ENCODE peak calls at places on chromosome 6, in four cellular contexts. N is HS-5; R is WERI-Rb-1; J is CD8-positive, alpha-beta T cell. I is an unnamed sample.

GRCh38 chr6:157218371-157219198 is 104.7 kb downstream of the TMEM242 start:
- DNase-seq in N (no peak), R (no peak), J (no peak), I (no peak)

GRCh38 chr6:20746024-20746423 is 211.8 kb downstream of the CDKAL1 start:
- DNase-seq in N (no peak), J (no peak), R (no peak), I (no peak)

GRCh38 chr6:170448317-170448716 is 104.8 kb downstream of the PSMB1 start:
- DNase-seq in N (no peak), J (no peak), R (no peak), I (no peak)

GRCh38 chr6:148317051-148317450 is 25.6 kb upstream of the SASH1 start:
- DNase-seq in J (no peak), N (no peak), R (no peak), I (no peak)

GRCh38 chr6:121651420-121651819 is 216.0 kb downstream of the GJA1 start:
- DNase-seq in N (no peak), R (no peak), J (no peak), I (no peak)

GRCh38 chr6:139198529-139199303 is 63.8 kb downstream of the HECA start:
- DNase-seq in J (no peak), N (no peak), R (no peak), I (no peak)

GRCh38 chr6:112640895-112641294 is 293.8 kb downstream of the RFPL4B start:
- DNase-seq in N (peak), R (no peak), J (no peak), I (no peak)

GRCh38 chr6:46917002-46917401 is 4.7 kb downstream of the ADGRF5 start:
- DNase-seq in N (no peak), R (peak), J (no peak), I (no peak)

GRCh38 chr6:159961523-159961922 is 7.4 kb upstream of the IGF2R start:
- DNase-seq in N (no peak), R (no peak), J (no peak), I (no peak)